ENCODE peak calls at places on chromosomes 3 and 15, in ten cellular contexts. Q is dorsolateral prefrontal cortex, Y is heart left ventricle, P is thyroid gland, B is esophagus squamous epithelium, S is kidney, D is AG04450, X is neural progenitor cell, U is thoracic aorta, I is GM23338. R is an unnamed sample.

GRCh38 chr3:15060029-15060428 is 5.1 kb downstream of the MRPS25 start:
- DNase-seq in Q (no peak), Y (no peak), P (no peak), B (no peak), S (no peak), D (no peak), X (no peak), U (no peak), I (no peak), R (no peak)

GRCh38 chr3:187989458-187990153 is 164.4 kb upstream of the LPP start:
- DNase-seq in Q (no peak), Y (no peak), P (peak), B (no peak), S (no peak), D (no peak), X (peak), U (no peak), I (peak), R (no peak)

GRCh38 chr15:84981711-84982300 is at the start of gene PDE8A:
- DNase-seq in Q (peak), Y (peak), P (peak), B (no peak), S (peak), D (no peak), X (peak), U (no peak), I (peak), R (no peak)

GRCh38 chr3:100129944-100130343 is 15.6 kb upstream of the FILIP1L start:
- DNase-seq in Q (no peak), Y (no peak), P (no peak), B (no peak), S (no peak), D (no peak), X (no peak), U (no peak), I (no peak), R (no peak)

GRCh38 chr3:90062631-90063200 is 955.3 kb downstream of the EPHA3 start:
- DNase-seq in Q (no peak), Y (no peak), P (no peak), B (no peak), S (no peak), D (no peak), X (no peak), U (no peak), I (no peak), R (no peak)

GRCh38 chr3:38717603-38718240 is 68.2 kb upstream of the SCN5A start:
- DNase-seq in Q (no peak), Y (peak), P (no peak), B (no peak), S (no peak), D (no peak), X (no peak), U (no peak), I (no peak), R (no peak)

GRCh38 chr15:83112233-83112958 is 5.0 kb downstream of the TM6SF1 start:
- DNase-seq in Q (no peak), Y (peak), P (peak), B (no peak), S (no peak), D (peak), X (no peak), U (no peak), I (no peak), R (no peak)

GRCh38 chr3:70247955-70248354 is 64.5 kb downstream of the MDFIC2 start:
- DNase-seq in Q (no peak), Y (no peak), P (no peak), B (no peak), S (no peak), D (no peak), X (no peak), U (no peak), I (no peak), R (no peak)

GRCh38 chr3:120550546-120550945 is 45.6 kb upstream of the NDUFB4 start:
- DNase-seq in Q (no peak), Y (no peak), P (no peak), B (no peak), S (no peak), D (no peak), X (no peak), U (no peak), I (no peak), R (no peak)

GRCh38 chr3:117526485-117527079 is 817.0 kb downstream of the TUSC7 start:
- DNase-seq in Q (no peak), Y (no peak), P (peak), B (no peak), S (no peak), D (no peak), X (peak), U (no peak), I (peak), R (no peak)

GRCh38 chr3:122786067-122786466 is 7.6 kb downstream of the HSPBAP1 start:
- DNase-seq in Q (no peak), Y (no peak), P (no peak), B (no peak), S (no peak), D (no peak), X (no peak), U (no peak), I (no peak), R (no peak)

GRCh38 chr3:192514081-192514753 is 213.1 kb downstream of the FGF12 start:
- DNase-seq in Q (peak), Y (no peak), P (peak), B (no peak), S (peak), D (no peak), X (peak), U (no peak), I (peak), R (no peak)
- TF ChIP-seq CTCF in Q (no peak), Y (no peak), P (no peak), B (no peak), S (no peak), D (no peak), X (peak), U (no peak), I (peak), R (no peak)

GRCh38 chr3:54087581-54088410 is 34.6 kb upstream of the CACNA2D3 start:
- DNase-seq in Q (no peak), Y (no peak), P (peak), B (no peak), S (peak), D (no peak), X (peak), U (no peak), I (peak), R (no peak)
- H3K4me3 ChIP-seq in Q (peak), Y (no peak), P (no peak), B (no peak), S (no peak), D (no peak), X (peak), U (peak), I (peak), R (no peak)

GRCh38 chr3:72536206-72536887 is 311.9 kb downstream of the SHQ1 start:
- DNase-seq in Q (no peak), Y (no peak), P (no peak), B (no peak), S (no peak), D (no peak), X (peak), U (no peak), I (no peak), R (no peak)
- H3K27ac ChIP-seq in Q (no peak), Y (no peak), P (no peak), B (no peak), S (no peak), D (no peak), X (no peak), U (no peak), I (no peak), R (no peak)

DNA sequence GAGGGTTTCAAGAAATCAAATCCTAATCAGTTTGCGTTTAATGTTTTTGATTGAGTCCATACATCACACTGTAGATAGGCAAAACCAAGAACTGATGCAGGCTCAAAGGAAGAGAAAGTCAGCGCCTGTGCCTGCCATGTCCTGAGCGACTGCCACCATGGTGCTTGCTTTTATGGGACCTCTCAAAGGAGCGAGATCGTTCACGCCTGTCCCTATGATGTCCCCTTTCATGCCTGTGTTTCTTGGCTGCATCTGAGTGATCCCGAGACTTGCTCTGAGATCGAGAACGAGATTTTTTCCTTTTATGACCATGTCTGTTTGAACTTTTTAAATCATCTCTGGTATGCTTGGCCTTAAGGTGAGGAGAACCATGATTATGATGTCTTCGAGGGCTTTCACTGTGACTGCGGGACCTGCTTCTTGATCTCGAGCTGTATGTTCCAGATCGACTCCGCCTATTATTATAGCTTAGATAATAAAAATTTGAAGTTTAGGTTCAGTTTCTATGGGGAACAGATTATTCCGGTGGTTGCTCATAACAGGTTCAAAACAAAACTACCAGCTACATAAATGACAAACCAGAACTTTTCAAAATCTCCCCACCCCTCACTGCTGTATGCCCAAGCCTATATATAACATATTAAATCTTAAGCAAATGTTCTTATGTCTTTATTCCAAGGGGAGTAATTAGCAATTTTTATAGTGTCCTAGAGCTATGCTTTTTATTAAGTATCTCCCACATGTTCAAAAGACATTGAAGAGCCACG is 11.6 kb downstream of the CCNL1 start:
- DNase-seq in Q (no peak), Y (no peak), P (no peak), B (no peak), S (no peak), D (no peak), X (no peak), U (no peak), I (no peak), R (no peak)
- TF ChIP-seq CTCF in Q (no peak), Y (no peak), P (no peak), B (no peak), S (no peak), D (no peak), X (no peak), U (no peak), I (no peak), R (no peak)

GRCh38 chr15:25944386-25944785 is 81.3 kb upstream of the ATP10A start:
- DNase-seq in Q (no peak), Y (no peak), P (no peak), B (no peak), S (no peak), D (no peak), X (no peak), U (no peak), I (peak), R (no peak)
- H3K4me3 ChIP-seq in Q (no peak), Y (no peak), P (no peak), B (no peak), S (no peak), D (no peak), X (no peak), U (no peak), I (no peak), R (no peak)

GRCh38 chr3:52023101-52023770 is 27.5 kb upstream of the RPL29 start:
- DNase-seq in Q (no peak), Y (no peak), P (no peak), B (no peak), S (no peak), D (no peak), X (no peak), U (no peak), I (no peak), R (no peak)
- H3K27ac ChIP-seq in Q (peak), Y (peak), P (peak), B (peak), S (peak), D (no peak), X (no peak), U (peak), I (no peak), R (no peak)

GRCh38 chr3:57331078-57331477 is 38.6 kb upstream of the ASB14 start:
- DNase-seq in Q (no peak), Y (no peak), P (no peak), B (no peak), S (no peak), D (no peak), X (no peak), U (no peak), I (peak), R (no peak)
- TF ChIP-seq CTCF in Q (no peak), Y (no peak), P (no peak), B (no peak), S (no peak), D (no peak), X (no peak), U (no peak), I (peak), R (no peak)

DNA sequence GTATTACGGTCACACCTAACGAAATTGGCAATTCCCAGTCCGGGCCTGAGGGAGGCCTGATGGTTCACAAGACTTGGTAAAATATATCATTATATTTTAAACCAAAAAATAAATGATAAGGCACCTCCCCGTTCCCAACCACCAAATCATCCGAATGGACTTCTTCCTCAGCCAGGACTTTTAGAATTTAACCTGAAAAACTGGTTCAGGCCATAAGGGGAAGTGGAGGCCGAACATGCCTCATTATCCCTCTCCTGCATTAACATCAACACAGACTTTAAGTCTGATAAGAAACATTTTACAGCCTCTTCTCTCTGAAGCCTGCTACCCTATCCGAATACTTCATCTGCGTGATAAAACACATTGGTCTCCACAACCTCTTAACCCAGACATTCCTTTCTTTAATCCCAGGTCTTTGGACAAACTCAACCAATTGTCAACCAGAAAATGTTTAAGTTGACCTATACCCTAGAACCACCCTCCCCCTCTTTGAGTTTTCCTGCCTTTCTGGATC is 800 bp upstream of the SLC41A3 start:
- DNase-seq in Q (no peak), Y (no peak), P (no peak), B (no peak), S (no peak), D (no peak), X (no peak), U (no peak), I (no peak), R (no peak)
- H3K4me3 ChIP-seq in Q (peak), Y (no peak), P (peak), B (peak), S (peak), D (peak), X (peak), U (peak), I (peak), R (peak)

DNA sequence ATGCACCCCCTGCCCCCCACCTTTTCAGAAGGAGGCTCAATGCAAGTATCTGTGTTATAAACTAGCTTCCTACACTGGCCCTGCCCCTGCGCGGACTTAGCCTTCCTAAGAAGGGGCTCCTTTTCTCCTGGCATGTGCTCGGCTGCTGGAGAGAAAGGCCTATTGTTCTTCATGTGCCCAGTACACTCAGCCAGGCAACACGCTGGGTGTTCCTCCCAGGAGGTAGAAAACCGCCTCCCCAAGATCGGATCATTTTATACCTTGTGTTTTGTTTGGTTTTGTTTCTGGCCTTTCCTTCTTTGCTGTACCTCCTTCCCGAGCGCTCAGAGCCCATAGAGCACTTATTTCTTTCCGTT is 30.2 kb downstream of the CCNL1 start:
- DNase-seq in Q (peak), Y (no peak), P (no peak), B (no peak), S (no peak), D (no peak), X (peak), U (no peak), I (peak), R (peak)
- H3K27ac ChIP-seq in Q (peak), Y (peak), P (peak), B (peak), S (peak), D (no peak), X (no peak), U (no peak), I (no peak), R (peak)